ENCODE peak calls at places on chromosome X, in five cellular contexts. R is HepG2, N is H1, F is HCT116, C is GM12878. J is an unnamed sample.

GRCh38 chrX:40719218-40719617 is 16.1 kb downstream of the MED14 start:
- DNase-seq in R (no peak), N (no peak), C (no peak), F (no peak), J (peak)

GRCh38 chrX:66028936-66029335 is 10.9 kb downstream of the VSIG4 start:
- DNase-seq in N (no peak), C (no peak), F (no peak), R (no peak), J (no peak)

GRCh38 chrX:37862851-37863250 is 15.5 kb upstream of the DYNLT3 start:
- DNase-seq in N (no peak), C (no peak), R (no peak), F (no peak), J (no peak)

GRCh38 chrX:118603981-118604380 is 108.4 kb downstream of the DOCK11 start:
- DNase-seq in F (peak), N (peak), R (peak), C (peak), J (peak)

GRCh38 chrX:148412006-148412405 is 88.4 kb upstream of the AFF2 start:
- DNase-seq in F (no peak), R (no peak), N (no peak), C (no peak), J (no peak)

GRCh38 chrX:85611926-85612325 is 232.5 kb upstream of the POF1B start:
- DNase-seq in N (no peak), C (no peak), F (no peak), R (no peak), J (peak)

GRCh38 chrX:22664826-22665225 is 334.9 kb upstream of the DDX53 start:
- DNase-seq in N (no peak), R (no peak), F (no peak), C (no peak), J (no peak)

GRCh38 chrX:54695231-54695630 is 102.8 kb downstream of the ITIH6 start:
- DNase-seq in R (no peak), C (no peak), N (no peak), F (no peak), J (no peak)

GRCh38 chrX:97876697-97877407 is 993.1 kb downstream of the RPA4 start:
- DNase-seq in F (no peak), R (no peak), C (no peak), N (no peak), J (no peak)

GRCh38 chrX:69149466-69150293 is 15.6 kb downstream of the PJA1 start:
- DNase-seq in R (no peak), F (no peak), N (peak), C (no peak), J (no peak)

GRCh38 chrX:21153503-21153902 is 220.7 kb upstream of the CNKSR2 start:
- DNase-seq in R (no peak), F (no peak), N (no peak), C (no peak), J (no peak)

GRCh38 chrX:11932423-11932822 is 174.4 kb downstream of the MSL3 start:
- DNase-seq in C (no peak), N (no peak), R (no peak), F (no peak), J (no peak)

GRCh38 chrX:129983575-129984131 is 1.2 kb downstream of the BCORL1 start:
- DNase-seq in F (no peak), C (no peak), N (peak), R (no peak), J (no peak)
- TF ChIP-seq MAX in F (no peak), C (no peak), N (no peak), R (no peak), J (no peak)

DNA sequence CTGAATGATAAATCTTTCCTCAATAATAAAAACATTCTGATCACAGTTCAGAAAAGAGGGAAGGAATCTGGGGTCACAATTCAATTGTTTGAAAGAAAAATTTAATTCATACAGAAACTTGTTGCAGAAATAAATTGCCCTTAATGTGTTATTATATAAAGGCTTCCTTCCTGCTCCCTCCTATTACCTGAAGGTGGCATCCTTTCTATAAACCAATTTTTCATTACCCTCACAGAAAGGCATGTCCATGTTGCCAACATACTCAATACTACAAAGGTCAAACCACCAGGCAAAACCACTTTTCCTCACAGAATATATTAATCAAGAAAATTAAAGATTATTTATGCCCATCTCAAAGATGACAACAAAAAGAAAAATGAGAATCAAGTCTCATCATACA is 194.3 kb upstream of the CT83 start:
- DNase-seq in C (no peak), N (no peak), F (no peak), R (no peak), J (no peak)
- TF ChIP-seq POLR2AphosphoS5 in C (no peak), N (no peak), F (no peak), R (no peak), J (no peak)

GRCh38 chrX:46247456-46247855 is 297.8 kb downstream of the ZNF674 start:
- DNase-seq in R (no peak), N (no peak), F (no peak), C (no peak), J (no peak)
- TF ChIP-seq EZH2 in R (no peak), N (no peak), F (no peak), C (no peak), J (no peak)

DNA sequence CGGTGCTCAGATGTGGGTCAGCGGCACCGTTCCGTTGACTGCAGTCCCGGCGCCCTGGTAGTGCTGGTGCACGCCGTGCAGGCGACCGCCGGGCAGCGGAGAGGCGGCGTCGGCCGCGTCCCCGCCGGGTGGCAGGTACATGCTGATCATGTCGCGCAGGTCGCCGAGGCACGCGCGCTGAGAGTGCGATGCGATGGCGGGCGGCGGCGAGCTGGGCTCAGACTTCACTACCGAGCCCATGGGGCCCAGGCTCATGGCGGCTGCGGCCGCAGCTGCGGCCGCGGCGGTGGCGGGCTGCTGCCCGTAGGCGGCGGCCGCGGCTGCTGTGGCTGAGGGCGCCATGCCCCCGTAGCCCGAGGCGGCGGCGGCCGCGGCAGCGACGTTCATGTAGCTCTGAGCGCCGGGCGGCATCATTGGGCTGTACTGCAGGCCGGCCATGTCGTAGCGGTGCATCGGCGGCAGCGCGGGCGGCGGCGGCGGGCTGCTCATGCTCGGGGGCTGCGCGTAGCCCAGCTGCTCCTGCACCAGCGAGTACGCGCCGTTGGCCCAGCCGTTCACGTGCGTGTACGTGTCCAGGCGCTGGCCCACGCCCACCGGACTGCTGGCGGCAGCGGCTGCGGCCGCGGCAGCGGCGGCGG is 1.0 kb downstream of the SOX3 start:
- DNase-seq in R (no peak), F (no peak), N (peak), C (no peak), J (peak)
- TF ChIP-seq MAX in R (no peak), F (no peak), N (no peak), C (no peak), J (no peak)

GRCh38 chrX:53281321-53281822 is at the start of gene IQSEC2:
- DNase-seq in N (peak), R (no peak), F (peak), C (no peak), J (peak)
- TF ChIP-seq POLR2AphosphoS5 in N (no peak), R (no peak), F (peak), C (no peak), J (no peak)

GRCh38 chrX:154477891-154478477 is 1.1 kb downstream of the LAGE3 start:
- DNase-seq in F (no peak), C (no peak), R (no peak), N (no peak), J (no peak)
- TF ChIP-seq EZH2 in F (no peak), C (no peak), R (no peak), N (no peak), J (no peak)

DNA sequence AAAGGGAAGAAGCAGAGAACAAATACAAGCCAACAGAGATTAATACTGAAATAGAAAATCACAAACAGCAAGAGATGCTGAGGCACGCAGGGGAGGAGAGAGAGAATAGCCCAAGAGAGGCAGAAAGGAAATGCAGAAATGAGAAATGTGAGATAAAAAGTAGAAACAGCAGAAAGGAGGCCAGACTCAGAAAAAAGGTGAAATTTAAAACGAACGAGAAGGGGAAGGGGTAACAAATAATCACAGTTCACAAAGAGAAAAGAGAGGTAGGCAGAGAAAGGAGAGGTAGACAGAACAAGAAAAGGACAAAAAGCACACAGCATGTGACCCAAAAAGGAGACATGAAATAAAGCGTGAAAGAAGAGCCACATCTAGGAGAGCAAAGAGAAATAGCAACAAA is 264.4 kb downstream of the CHIC1 start:
- DNase-seq in F (no peak), C (no peak), R (no peak), N (no peak), J (no peak)
- TF ChIP-seq MAX in F (no peak), C (no peak), R (no peak), N (no peak), J (no peak)

GRCh38 chrX:131621650-131622049 is 77.8 kb downstream of the OR13H1 start:
- DNase-seq in R (no peak), N (no peak), C (no peak), F (no peak), J (no peak)

DNA sequence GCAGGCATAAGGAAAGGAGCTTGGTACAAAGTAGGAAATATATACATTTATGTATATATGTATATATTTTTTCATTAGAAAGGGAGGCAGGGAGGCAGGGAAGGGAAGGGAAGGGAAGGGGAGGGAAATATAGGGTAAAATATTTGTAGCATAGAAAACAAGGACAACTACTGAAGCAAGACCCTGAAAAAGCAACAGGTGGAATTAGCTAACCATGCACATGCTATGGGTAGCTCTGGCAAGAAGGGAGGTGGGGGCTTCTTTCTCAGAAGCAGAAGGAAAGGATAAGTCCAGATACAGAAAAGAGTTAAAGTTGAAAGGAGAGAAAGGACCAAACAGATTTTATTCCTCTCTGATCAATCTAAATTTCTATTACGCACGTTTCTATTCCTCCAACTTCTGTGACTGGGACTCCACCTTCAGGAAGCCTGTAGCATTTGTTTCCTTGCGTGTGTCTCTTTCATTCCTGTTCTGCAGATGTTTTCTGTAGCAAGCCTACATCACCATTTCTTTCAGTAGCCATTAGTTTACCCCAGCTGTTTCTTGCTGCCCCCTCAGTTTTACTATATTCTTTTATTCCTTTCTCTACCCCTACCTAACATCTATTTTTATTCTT is 82.9 kb downstream of the OR13H1 start:
- DNase-seq in R (no peak), F (peak), N (no peak), C (no peak), J (no peak)
- TF ChIP-seq POLR2AphosphoS5 in R (no peak), F (no peak), N (no peak), C (no peak), J (no peak)

DNA sequence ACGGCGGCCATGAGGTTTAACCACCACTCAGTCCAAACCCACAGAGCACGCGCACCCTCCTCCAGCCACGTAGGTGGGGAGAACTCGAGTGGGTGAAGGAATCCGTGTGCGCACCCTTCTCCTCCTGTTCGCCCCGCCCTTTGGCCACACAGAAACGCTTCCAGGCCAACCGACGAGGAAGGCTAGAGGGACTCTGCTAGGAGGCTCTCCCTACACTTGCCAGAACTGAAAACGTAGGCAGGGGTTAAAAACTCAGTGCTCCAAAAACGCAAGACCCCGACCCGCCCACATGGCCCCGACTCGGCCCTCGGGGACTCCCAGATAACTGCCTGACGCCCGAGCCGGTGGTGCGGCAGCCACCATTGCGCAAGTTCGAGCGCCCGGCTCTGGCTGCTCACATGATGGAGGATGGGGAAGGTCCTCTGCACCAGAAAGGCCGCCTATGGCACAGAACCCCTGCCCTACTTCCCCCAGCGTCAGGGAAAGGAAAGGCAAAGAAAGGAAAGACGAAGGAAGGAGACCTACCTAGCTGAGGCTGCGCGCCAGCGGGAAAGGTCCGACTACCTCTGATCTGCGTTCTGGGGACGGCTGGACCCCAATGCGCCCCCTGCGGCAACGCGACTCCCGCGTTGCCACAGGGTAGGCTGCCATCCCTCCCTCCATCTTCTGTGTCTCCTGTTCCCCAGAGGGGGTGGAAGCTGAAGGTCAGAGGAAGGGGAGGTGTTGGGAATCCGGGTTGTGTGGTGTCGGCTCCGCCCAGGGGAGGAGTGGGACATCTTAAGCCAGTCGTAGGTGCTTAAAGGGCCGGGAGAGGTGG is 201.9 kb upstream of the AGTR2 start:
- DNase-seq in N (peak), F (peak), R (no peak), C (no peak), J (peak)
- TF ChIP-seq EZH2 in N (no peak), F (no peak), R (no peak), C (no peak), J (no peak)

GRCh38 chrX:111039606-111040005 is 56.4 kb upstream of the PAK3 start:
- DNase-seq in N (no peak), F (no peak), C (no peak), R (no peak), J (no peak)
- TF ChIP-seq MAX in N (no peak), F (no peak), C (no peak), R (no peak), J (no peak)

J was measured in endothelial cell of umbilical vein.